ENCODE peak calls at places on chromosome 17, in nine cellular contexts. One of them, this sample, is unnamed.

GRCh38 chr17:72385482-72385881 is 264.7 kb downstream of the SOX9 start:
- DNase-seq in choroid plexus epithelial cell: no peak
- DNase-seq in fibroblast of mammary gland: no peak
- DNase-seq in A673: no peak
- DNase-seq in left ventricle myocardium inferior: no peak
- DNase-seq in GM10248: no peak
- DNase-seq in endodermal cell: no peak
- DNase-seq in GM23338: no peak
- DNase-seq in right lobe of liver: no peak
- DNase-seq in this sample: no peak

GRCh38 chr17:1871743-1872142 is 41.9 kb downstream of the RPA1 start:
- DNase-seq in left ventricle myocardium inferior: no peak
- DNase-seq in fibroblast of mammary gland: no peak
- DNase-seq in endodermal cell: no peak
- DNase-seq in A673: no peak
- DNase-seq in right lobe of liver: no peak
- DNase-seq in choroid plexus epithelial cell: no peak
- DNase-seq in GM23338: no peak
- DNase-seq in GM10248: no peak
- DNase-seq in this sample: peak; percentile 10

GRCh38 chr17:17079761-17080160 is 37.5 kb downstream of the MPRIP start:
- DNase-seq in GM10248: no peak
- DNase-seq in choroid plexus epithelial cell: no peak
- DNase-seq in fibroblast of mammary gland: no peak
- DNase-seq in endodermal cell: no peak
- DNase-seq in right lobe of liver: peak; percentile 68
- DNase-seq in left ventricle myocardium inferior: peak; percentile 56
- DNase-seq in A673: no peak
- DNase-seq in GM23338: no peak
- DNase-seq in this sample: no peak

GRCh38 chr17:68441064-68441770 is 16.1 kb downstream of the WIPI1 start:
- DNase-seq in GM23338: no peak
- DNase-seq in GM10248: no peak
- DNase-seq in A673: no peak
- DNase-seq in endodermal cell: no peak
- DNase-seq in choroid plexus epithelial cell: peak; percentile 71
- DNase-seq in right lobe of liver: no peak
- DNase-seq in left ventricle myocardium inferior: no peak
- DNase-seq in fibroblast of mammary gland: no peak
- DNase-seq in this sample: no peak

GRCh38 chr17:82909322-82909904 is 69.6 kb upstream of the ZNF750 start:
- DNase-seq in A673: no peak
- DNase-seq in right lobe of liver: no peak
- DNase-seq in left ventricle myocardium inferior: no peak
- DNase-seq in GM10248: no peak
- DNase-seq in GM23338: no peak
- DNase-seq in choroid plexus epithelial cell: no peak
- DNase-seq in endodermal cell: no peak
- DNase-seq in fibroblast of mammary gland: no peak
- DNase-seq in this sample: no peak

GRCh38 chr17:2862197-2862596 is 66.0 kb downstream of the RAP1GAP2 start:
- DNase-seq in endodermal cell: no peak
- DNase-seq in GM10248: no peak
- DNase-seq in fibroblast of mammary gland: no peak
- DNase-seq in choroid plexus epithelial cell: no peak
- DNase-seq in right lobe of liver: no peak
- DNase-seq in A673: no peak
- DNase-seq in GM23338: no peak
- DNase-seq in left ventricle myocardium inferior: no peak
- DNase-seq in this sample: no peak

GRCh38 chr17:68613739-68614298 is 12.7 kb upstream of the FAM20A start:
- DNase-seq in left ventricle myocardium inferior: no peak
- DNase-seq in fibroblast of mammary gland: peak; percentile 75
- DNase-seq in endodermal cell: peak; percentile 90
- DNase-seq in right lobe of liver: peak; percentile 71
- DNase-seq in choroid plexus epithelial cell: peak; percentile 50
- DNase-seq in GM10248: peak; percentile 40
- DNase-seq in GM23338: peak; percentile 97
- DNase-seq in A673: peak; percentile 84
- DNase-seq in this sample: no peak

GRCh38 chr17:45997624-45998023 is 1.4 kb upstream of the STH start:
- DNase-seq in fibroblast of mammary gland: peak; percentile 59
- DNase-seq in choroid plexus epithelial cell: peak; percentile 23
- DNase-seq in A673: no peak
- DNase-seq in GM23338: no peak
- DNase-seq in right lobe of liver: no peak
- DNase-seq in left ventricle myocardium inferior: no peak
- DNase-seq in endodermal cell: no peak
- DNase-seq in GM10248: no peak
- DNase-seq in this sample: no peak

GRCh38 chr17:33200587-33200986 is 92.5 kb downstream of the ASIC2 start:
- DNase-seq in GM23338: peak; percentile 56
- DNase-seq in left ventricle myocardium inferior: no peak
- DNase-seq in GM10248: no peak
- DNase-seq in endodermal cell: peak; percentile 90
- DNase-seq in choroid plexus epithelial cell: no peak
- DNase-seq in right lobe of liver: no peak
- DNase-seq in fibroblast of mammary gland: peak; percentile 23
- DNase-seq in A673: peak; percentile 60
- DNase-seq in this sample: no peak
- TF ChIP-seq CTCF in GM23338: peak; percentile 31
- TF ChIP-seq CTCF in left ventricle myocardium inferior: no peak
- TF ChIP-seq CTCF in GM10248: no peak
- TF ChIP-seq CTCF in endodermal cell: peak; percentile 64
- TF ChIP-seq CTCF in choroid plexus epithelial cell: no peak
- TF ChIP-seq CTCF in right lobe of liver: no peak
- TF ChIP-seq CTCF in fibroblast of mammary gland: peak; percentile 38
- TF ChIP-seq CTCF in A673: peak; percentile 38
- TF ChIP-seq CTCF in this sample: no peak

DNA sequence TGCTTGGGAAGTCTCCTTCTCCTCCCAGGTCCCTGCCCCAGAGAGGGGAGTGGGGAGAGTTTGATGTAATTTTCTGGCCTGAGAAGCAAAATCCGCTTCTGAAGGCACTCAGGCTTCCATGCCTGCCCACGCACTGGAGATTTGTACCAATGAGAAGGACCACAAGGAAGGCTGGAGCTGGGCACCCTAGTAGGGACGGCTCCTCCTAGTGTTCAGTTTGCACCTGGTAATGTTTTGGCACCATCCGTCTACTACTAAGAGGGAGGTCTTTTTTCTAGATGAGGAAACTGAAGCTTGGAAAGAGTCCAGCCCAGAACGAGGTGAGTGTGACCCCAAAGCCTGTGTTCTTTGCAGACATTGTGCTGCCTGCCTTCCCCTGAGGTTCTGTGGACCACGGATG is 83.6 kb upstream of the NLRP1 start:
- DNase-seq in right lobe of liver: no peak
- DNase-seq in fibroblast of mammary gland: peak; percentile 11
- DNase-seq in A673: peak; percentile 40
- DNase-seq in left ventricle myocardium inferior: no peak
- DNase-seq in GM10248: no peak
- DNase-seq in GM23338: peak; percentile 50
- DNase-seq in endodermal cell: peak; percentile 74
- DNase-seq in choroid plexus epithelial cell: no peak
- DNase-seq in this sample: no peak
- TF ChIP-seq CTCF in right lobe of liver: no peak
- TF ChIP-seq CTCF in fibroblast of mammary gland: peak; percentile 4
- TF ChIP-seq CTCF in A673: peak; percentile 50
- TF ChIP-seq CTCF in left ventricle myocardium inferior: no peak
- TF ChIP-seq CTCF in GM10248: no peak
- TF ChIP-seq CTCF in GM23338: peak; percentile 64
- TF ChIP-seq CTCF in endodermal cell: peak; percentile 74
- TF ChIP-seq CTCF in choroid plexus epithelial cell: no peak
- TF ChIP-seq CTCF in this sample: no peak

DNA sequence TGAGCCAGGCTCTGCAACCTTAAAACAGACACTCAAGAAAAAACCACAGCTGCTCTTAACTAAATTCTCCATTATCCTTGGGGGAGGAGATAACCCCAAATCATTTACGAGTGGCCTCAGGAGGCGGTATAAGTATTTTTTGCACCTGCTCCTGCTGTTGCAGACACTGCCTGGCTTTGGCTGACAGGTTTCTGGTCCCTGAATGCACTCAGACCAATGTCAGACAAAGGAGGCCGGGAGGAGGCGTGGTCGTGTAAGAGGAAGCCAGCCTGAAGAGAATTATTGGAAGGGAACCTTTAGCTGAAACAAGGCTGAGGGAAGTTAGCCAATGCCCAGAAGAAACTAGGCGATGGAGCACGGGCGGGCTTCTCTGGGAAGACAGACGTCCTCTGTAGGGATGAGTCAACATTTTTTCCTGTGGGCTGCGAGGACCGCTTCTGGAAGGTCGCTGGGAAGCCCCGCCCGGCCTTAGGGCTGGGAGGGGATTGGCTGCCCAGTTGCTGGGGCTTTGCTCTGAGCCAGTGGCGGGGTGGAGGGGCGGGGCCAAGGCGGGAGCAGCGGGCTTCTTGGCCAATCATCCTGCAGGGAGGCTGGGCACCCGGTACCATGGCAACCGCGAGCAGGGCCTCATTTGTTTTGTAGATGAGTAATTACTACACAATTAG is 82.3 kb downstream of the CCDC182 start:
- DNase-seq in left ventricle myocardium inferior: peak; percentile 96
- DNase-seq in choroid plexus epithelial cell: peak; percentile 98
- DNase-seq in right lobe of liver: peak; percentile 72
- DNase-seq in GM10248: no peak
- DNase-seq in fibroblast of mammary gland: peak; percentile 98
- DNase-seq in A673: peak; percentile 97
- DNase-seq in endodermal cell: peak; percentile 100
- DNase-seq in GM23338: peak; percentile 97
- DNase-seq in this sample: peak; percentile 9
- TF ChIP-seq CTCF in left ventricle myocardium inferior: peak; percentile 20
- TF ChIP-seq CTCF in choroid plexus epithelial cell: no peak
- TF ChIP-seq CTCF in right lobe of liver: no peak
- TF ChIP-seq CTCF in GM10248: no peak
- TF ChIP-seq CTCF in fibroblast of mammary gland: no peak
- TF ChIP-seq CTCF in A673: no peak
- TF ChIP-seq CTCF in endodermal cell: no peak
- TF ChIP-seq CTCF in GM23338: no peak
- TF ChIP-seq CTCF in this sample: no peak

GRCh38 chr17:50195196-50195865 is 6.1 kb downstream of the COL1A1 start:
- DNase-seq in GM10248: no peak
- DNase-seq in right lobe of liver: no peak
- DNase-seq in A673: no peak
- DNase-seq in fibroblast of mammary gland: peak; percentile 60
- DNase-seq in GM23338: no peak
- DNase-seq in choroid plexus epithelial cell: peak; percentile 61
- DNase-seq in endodermal cell: no peak
- DNase-seq in left ventricle myocardium inferior: no peak
- DNase-seq in this sample: no peak
- TF ChIP-seq CTCF in GM10248: no peak
- TF ChIP-seq CTCF in right lobe of liver: no peak
- TF ChIP-seq CTCF in A673: no peak
- TF ChIP-seq CTCF in fibroblast of mammary gland: peak; percentile 37
- TF ChIP-seq CTCF in GM23338: peak; percentile 27
- TF ChIP-seq CTCF in choroid plexus epithelial cell: peak; percentile 56
- TF ChIP-seq CTCF in endodermal cell: peak; percentile 46
- TF ChIP-seq CTCF in left ventricle myocardium inferior: no peak
- TF ChIP-seq CTCF in this sample: no peak

GRCh38 chr17:47066095-47066494 is 87.0 kb upstream of the RPRML start:
- DNase-seq in choroid plexus epithelial cell: no peak
- DNase-seq in GM23338: peak; percentile 67
- DNase-seq in fibroblast of mammary gland: peak; percentile 12
- DNase-seq in endodermal cell: peak; percentile 81
- DNase-seq in left ventricle myocardium inferior: no peak
- DNase-seq in right lobe of liver: no peak
- DNase-seq in A673: no peak
- DNase-seq in GM10248: no peak
- DNase-seq in this sample: no peak
- TF ChIP-seq CTCF in choroid plexus epithelial cell: no peak
- TF ChIP-seq CTCF in GM23338: no peak
- TF ChIP-seq CTCF in fibroblast of mammary gland: no peak
- TF ChIP-seq CTCF in endodermal cell: peak; percentile 49
- TF ChIP-seq CTCF in left ventricle myocardium inferior: no peak
- TF ChIP-seq CTCF in right lobe of liver: no peak
- TF ChIP-seq CTCF in A673: no peak
- TF ChIP-seq CTCF in GM10248: no peak
- TF ChIP-seq CTCF in this sample: no peak

GRCh38 chr17:58210922-58211321 is 8.1 kb downstream of the MKS1 start:
- DNase-seq in endodermal cell: peak; percentile 76
- DNase-seq in right lobe of liver: no peak
- DNase-seq in GM23338: peak; percentile 28
- DNase-seq in A673: no peak
- DNase-seq in left ventricle myocardium inferior: no peak
- DNase-seq in fibroblast of mammary gland: no peak
- DNase-seq in GM10248: no peak
- DNase-seq in choroid plexus epithelial cell: no peak
- DNase-seq in this sample: no peak
- TF ChIP-seq CTCF in endodermal cell: peak; percentile 75
- TF ChIP-seq CTCF in right lobe of liver: no peak
- TF ChIP-seq CTCF in GM23338: peak; percentile 60
- TF ChIP-seq CTCF in A673: no peak
- TF ChIP-seq CTCF in left ventricle myocardium inferior: no peak
- TF ChIP-seq CTCF in fibroblast of mammary gland: no peak
- TF ChIP-seq CTCF in GM10248: peak; percentile 21
- TF ChIP-seq CTCF in choroid plexus epithelial cell: no peak
- TF ChIP-seq CTCF in this sample: no peak

DNA sequence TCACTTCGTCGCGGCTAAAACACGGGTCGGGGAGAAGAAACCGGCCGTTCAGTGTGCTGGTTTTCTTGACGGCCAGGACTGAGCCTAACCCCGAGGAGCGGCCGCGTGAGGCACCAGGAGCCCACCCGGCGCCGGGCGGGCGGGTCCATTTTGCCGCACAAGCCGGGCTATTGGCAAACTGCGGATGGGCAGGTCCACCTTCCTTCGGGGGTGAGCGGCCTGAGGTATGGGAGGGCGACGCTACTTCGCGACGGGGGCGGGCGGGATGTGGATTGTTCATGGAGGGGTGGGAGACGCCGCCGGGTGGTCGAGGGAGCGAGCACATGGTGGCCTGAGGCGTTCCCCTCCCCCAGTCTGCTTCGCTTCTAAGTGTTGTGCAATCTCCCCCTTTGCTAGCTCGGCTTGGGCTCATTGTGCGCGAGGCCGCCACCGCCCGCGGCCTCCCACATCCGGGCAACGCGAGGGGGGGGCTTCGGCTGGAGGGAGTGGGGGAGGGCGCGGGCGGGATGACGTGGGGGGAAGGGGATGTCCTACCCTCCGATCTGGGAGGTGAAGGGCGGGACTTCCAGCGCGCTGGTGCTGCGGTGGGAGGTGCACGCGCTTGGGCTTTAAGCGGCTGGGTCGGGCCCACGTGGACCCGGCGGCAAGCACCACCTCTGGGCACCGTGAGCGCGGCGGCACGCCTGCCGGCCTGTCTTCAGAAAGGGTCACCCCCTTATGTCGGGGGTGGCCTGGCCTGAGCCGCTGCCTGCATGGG is 5.9 kb upstream of the CD68 start:
- DNase-seq in GM10248: peak; percentile 89
- DNase-seq in right lobe of liver: peak; percentile 89
- DNase-seq in choroid plexus epithelial cell: peak; percentile 97
- DNase-seq in endodermal cell: peak; percentile 95
- DNase-seq in GM23338: peak; percentile 88
- DNase-seq in fibroblast of mammary gland: peak; percentile 90
- DNase-seq in A673: peak; percentile 95
- DNase-seq in left ventricle myocardium inferior: peak; percentile 90
- DNase-seq in this sample: peak; percentile 90
- TF ChIP-seq CTCF in GM10248: no peak
- TF ChIP-seq CTCF in right lobe of liver: no peak
- TF ChIP-seq CTCF in choroid plexus epithelial cell: no peak
- TF ChIP-seq CTCF in endodermal cell: no peak
- TF ChIP-seq CTCF in GM23338: no peak
- TF ChIP-seq CTCF in fibroblast of mammary gland: no peak
- TF ChIP-seq CTCF in A673: no peak
- TF ChIP-seq CTCF in left ventricle myocardium inferior: no peak
- TF ChIP-seq CTCF in this sample: no peak